ENCODE peak calls at places on chromosome 15, in five cellular contexts. One of them, this sample, is unnamed.

GRCh38 chr15:37099321-37100108 is 834 bp downstream of the MEIS2 start:
- DNase-seq in GM12892: no peak
- DNase-seq in retina: no peak
- DNase-seq in fibroblast of gingiva: peak; percentile 20
- DNase-seq in GM23248: peak; percentile 60
- DNase-seq in this sample: peak; percentile 55

GRCh38 chr15:52140646-52141045 is 28.1 kb upstream of the BCL2L10 start:
- DNase-seq in GM23248: no peak
- DNase-seq in fibroblast of gingiva: no peak
- DNase-seq in retina: no peak
- DNase-seq in GM12892: no peak
- DNase-seq in this sample: no peak

GRCh38 chr15:35067501-35068347 is 17.4 kb downstream of the NANOGP8 start:
- DNase-seq in GM23248: no peak
- DNase-seq in retina: no peak
- DNase-seq in GM12892: no peak
- DNase-seq in fibroblast of gingiva: no peak
- DNase-seq in this sample: no peak

GRCh38 chr15:83346342-83346741 is 61.9 kb upstream of the BNC1 start:
- DNase-seq in fibroblast of gingiva: no peak
- DNase-seq in GM23248: no peak
- DNase-seq in retina: no peak
- DNase-seq in GM12892: no peak
- DNase-seq in this sample: no peak

GRCh38 chr15:80173022-80173759 is 20.4 kb downstream of the FAH start:
- DNase-seq in GM23248: peak; percentile 65
- DNase-seq in retina: peak; percentile 59
- DNase-seq in GM12892: peak; percentile 58
- DNase-seq in fibroblast of gingiva: peak; percentile 80
- DNase-seq in this sample: peak; percentile 65

GRCh38 chr15:58980351-58980939 is 7.0 kb upstream of the RNF111 start:
- DNase-seq in GM12892: no peak
- DNase-seq in GM23248: peak; percentile 64
- DNase-seq in retina: no peak
- DNase-seq in fibroblast of gingiva: peak; percentile 30
- DNase-seq in this sample: peak; percentile 61

GRCh38 chr15:78075490-78076230 is 1.9 kb downstream of the TBC1D2B start:
- DNase-seq in GM12892: no peak
- DNase-seq in GM23248: peak; percentile 91
- DNase-seq in retina: peak; percentile 44
- DNase-seq in fibroblast of gingiva: peak; percentile 89
- DNase-seq in this sample: peak; percentile 91

GRCh38 chr15:90903733-90904536 is 833 bp downstream of the MAN2A2 start:
- DNase-seq in retina: no peak
- DNase-seq in GM12892: no peak
- DNase-seq in GM23248: no peak
- DNase-seq in fibroblast of gingiva: no peak
- DNase-seq in this sample: peak; percentile 13

GRCh38 chr15:74144153-74144775 is 13.9 kb downstream of the ISLR2 start:
- DNase-seq in retina: peak; percentile 15
- DNase-seq in GM23248: no peak
- DNase-seq in GM12892: no peak
- DNase-seq in fibroblast of gingiva: no peak
- DNase-seq in this sample: peak; percentile 40

GRCh38 chr15:60704717-60705116 is 225.8 kb upstream of the ICE2 start:
- DNase-seq in retina: no peak
- DNase-seq in GM12892: no peak
- DNase-seq in fibroblast of gingiva: no peak
- DNase-seq in GM23248: no peak
- DNase-seq in this sample: no peak

GRCh38 chr15:92709064-92709463 is 53.5 kb upstream of the FAM174B start:
- DNase-seq in retina: no peak
- DNase-seq in fibroblast of gingiva: no peak
- DNase-seq in GM12892: no peak
- DNase-seq in GM23248: peak; percentile 5
- DNase-seq in this sample: no peak

GRCh38 chr15:97874139-97874538 is 86.4 kb upstream of the ARRDC4 start:
- DNase-seq in GM12892: no peak
- DNase-seq in GM23248: no peak
- DNase-seq in fibroblast of gingiva: no peak
- DNase-seq in retina: no peak
- DNase-seq in this sample: no peak

GRCh38 chr15:74620636-74621545 is 5.3 kb downstream of the CLK3 start:
- DNase-seq in fibroblast of gingiva: peak; percentile 65
- DNase-seq in GM23248: peak; percentile 85
- DNase-seq in GM12892: peak; percentile 85
- DNase-seq in retina: peak; percentile 47
- DNase-seq in this sample: peak; percentile 84

GRCh38 chr15:83012038-83012490 is 625 bp upstream of the C15orf40 start:
- DNase-seq in retina: no peak
- DNase-seq in GM23248: peak; percentile 62
- DNase-seq in GM12892: no peak
- DNase-seq in fibroblast of gingiva: no peak
- DNase-seq in this sample: no peak

GRCh38 chr15:71753346-71753745 is 57.0 kb upstream of the NR2E3 start:
- DNase-seq in fibroblast of gingiva: peak; percentile 52
- DNase-seq in GM23248: peak; percentile 63
- DNase-seq in retina: no peak
- DNase-seq in GM12892: no peak
- DNase-seq in this sample: peak; percentile 61

GRCh38 chr15:97627634-97628033 is 332.9 kb upstream of the ARRDC4 start:
- DNase-seq in retina: no peak
- DNase-seq in GM23248: no peak
- DNase-seq in fibroblast of gingiva: no peak
- DNase-seq in GM12892: no peak
- DNase-seq in this sample: no peak

GRCh38 chr15:81235781-81236507 is 39.3 kb downstream of the IL16 start:
- DNase-seq in fibroblast of gingiva: peak; percentile 81
- DNase-seq in GM23248: peak; percentile 96
- DNase-seq in GM12892: no peak
- DNase-seq in retina: no peak
- DNase-seq in this sample: peak; percentile 79

GRCh38 chr15:65901836-65902235 is 32.5 kb downstream of the RAB11A start:
- DNase-seq in GM12892: no peak
- DNase-seq in retina: no peak
- DNase-seq in GM23248: no peak
- DNase-seq in fibroblast of gingiva: no peak
- DNase-seq in this sample: no peak

GRCh38 chr15:42018306-42019224 is 2.3 kb downstream of the PLA2G4E start:
- DNase-seq in fibroblast of gingiva: no peak
- DNase-seq in retina: no peak
- DNase-seq in GM12892: no peak
- DNase-seq in GM23248: no peak
- DNase-seq in this sample: no peak

GRCh38 chr15:85424154-85424553 is 43.8 kb downstream of the AKAP13 start:
- DNase-seq in retina: no peak
- DNase-seq in fibroblast of gingiva: no peak
- DNase-seq in GM23248: no peak
- DNase-seq in GM12892: no peak
- DNase-seq in this sample: no peak

This sample was measured in ELR.